ENCODE peak calls at places on chromosomes 3 and 15, in four cellular contexts. G is BE2C, O is cardiac muscle cell, W is GM23248. P is an unnamed sample. For H3K27me3, the result is how much of the 10 kb centered on the place peaks cover.

GRCh38 chr15:75727851-75728715 is 15.4 kb upstream of the CSPG4 start:
- DNase-seq in W (peak), O (peak), G (peak), P (peak)

GRCh38 chr3:195815169-195815771 is 3.5 kb upstream of the MUC4 start:
- DNase-seq in G (no peak), O (peak), W (no peak), P (no peak)

GRCh38 chr15:55194246-55194645 is 2.5 kb downstream of the RSL24D1 start:
- DNase-seq in W (no peak), G (no peak), O (no peak), P (no peak)

GRCh38 chr3:53045784-53046170 is at the start of gene SFMBT1:
- DNase-seq in O (peak), G (peak), W (peak), P (peak)

GRCh38 chr15:42056934-42057743 is 36.3 kb upstream of the PLA2G4E start:
- DNase-seq in G (peak), W (peak), O (peak), P (peak)

GRCh38 chr15:90650956-90651689 is 66.0 kb upstream of the BLM start:
- DNase-seq in W (no peak), G (no peak), O (no peak), P (no peak)

GRCh38 chr15:67880651-67881182 is 40.9 kb upstream of the RNU6-1 start:
- DNase-seq in W (peak), G (no peak), O (no peak), P (no peak)

GRCh38 chr15:68700395-68701123 is 120.1 kb downstream of the ANP32A start:
- DNase-seq in G (peak), O (peak), W (peak), P (peak)

GRCh38 chr3:65118279-65118678 is 430.5 kb upstream of the ADAMTS9 start:
- DNase-seq in O (no peak), W (no peak), G (no peak), P (no peak)

GRCh38 chr3:45508659-45509037 is 85.9 kb upstream of the LIMD1 start:
- DNase-seq in O (no peak), W (no peak), G (no peak), P (no peak)

GRCh38 chr3:129715854-129716253 is 109.4 kb upstream of the PLXND1 start:
- DNase-seq in G (no peak), W (no peak), O (no peak), P (no peak)

GRCh38 chr3:115401891-115402501 is 221.3 kb upstream of the GAP43 start:
- DNase-seq in W (peak), O (no peak), G (no peak), P (no peak)

GRCh38 chr15:92393994-92394326 is 279 bp downstream of the ST8SIA2 start:
- DNase-seq in G (peak), O (no peak), W (no peak), P (peak)

GRCh38 chr15:95120595-95120994 is 889.2 kb downstream of the MCTP2 start:
- DNase-seq in G (no peak), O (no peak), W (no peak), P (no peak)

GRCh38 chr3:165641569-165642310 is 195.5 kb downstream of the BCHE start:
- DNase-seq in O (no peak), W (no peak), G (no peak), P (no peak)

GRCh38 chr15:26235864-26236263 is 372.7 kb upstream of the ATP10A start:
- DNase-seq in G (no peak), O (no peak), W (no peak), P (no peak)
- H3K4me3 ChIP-seq in G (no peak), O (no peak), W (no peak), P (no peak)

GRCh38 chr3:35624698-35625097 is 14.6 kb upstream of the ARPP21 start:
- DNase-seq in W (no peak), O (no peak), G (no peak), P (no peak)
- H3K27me3 ChIP-seq in W (under half), O (under half), G (under half), P (under half)

DNA sequence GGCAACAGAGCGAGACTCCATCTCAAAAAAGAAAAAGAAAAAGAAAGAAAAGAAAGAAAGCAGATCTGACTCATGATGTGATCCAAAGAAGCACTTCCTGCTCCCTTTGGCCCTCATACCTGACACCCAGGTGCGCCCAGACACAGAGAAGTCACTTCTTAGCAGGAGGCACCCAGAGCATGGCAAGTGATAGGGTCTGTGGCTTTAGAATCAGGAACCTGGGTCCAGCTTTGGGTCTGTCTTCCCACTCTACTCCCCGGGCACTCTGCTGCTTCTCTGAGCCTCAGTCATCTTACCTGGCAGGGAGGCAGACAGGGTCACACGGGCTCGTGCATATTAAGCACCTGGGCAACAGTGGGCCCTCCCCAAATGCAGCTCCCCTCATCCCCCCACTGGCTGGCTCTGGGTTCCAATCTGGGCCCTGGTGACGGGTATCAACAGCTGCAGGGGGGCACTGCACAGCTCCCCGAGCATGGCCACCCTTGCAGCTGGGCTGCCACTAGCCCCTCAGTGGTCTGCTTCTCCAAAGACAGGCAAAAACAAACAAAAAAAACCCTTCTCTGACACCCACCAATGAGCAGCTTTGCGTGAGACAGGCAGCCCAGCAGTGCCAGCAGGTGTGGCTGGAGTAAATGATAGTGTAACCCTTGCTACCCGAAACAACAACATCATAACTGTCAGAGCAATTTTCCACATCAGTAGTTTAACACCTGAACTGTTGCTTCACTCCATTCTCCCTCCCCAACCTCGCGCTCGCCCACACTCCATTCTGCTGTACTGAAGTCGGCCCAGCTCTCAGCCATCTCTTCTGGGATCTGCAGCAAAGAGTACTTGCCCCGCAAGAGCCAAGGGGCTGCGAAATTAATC is 99.8 kb downstream of the MEGF11 start:
- DNase-seq in W (no peak), O (no peak), G (no peak), P (no peak)
- H3K4me3 ChIP-seq in W (no peak), O (no peak), G (no peak), P (no peak)

GRCh38 chr3:72113964-72114363 is 329.0 kb upstream of the PROK2 start:
- DNase-seq in G (no peak), W (no peak), O (no peak), P (no peak)

GRCh38 chr3:72115307-72115706 is 330.4 kb upstream of the PROK2 start:
- DNase-seq in W (no peak), O (no peak), G (no peak), P (no peak)

GRCh38 chr3:72114773-72115172 is 329.8 kb upstream of the PROK2 start:
- DNase-seq in W (no peak), G (no peak), O (no peak), P (no peak)

GRCh38 chr3:72112435-72112834 is 327.5 kb upstream of the PROK2 start:
- DNase-seq in O (no peak), W (no peak), G (no peak), P (no peak)

GRCh38 chr3:72113564-72113963 is 328.6 kb upstream of the PROK2 start:
- DNase-seq in O (no peak), G (no peak), W (no peak), P (no peak)
- H3K27me3 ChIP-seq in O (under half), G (under half), W (under half), P (under half)